ENCODE peak calls at places on chromosomes 11 and 22, in seven cellular contexts. Y is H9, K is mesendoderm, A is H1, R is trophoblast cell, D is IMR-90, W is mesenchymal stem cell. Q is an unnamed sample.

GRCh38 chr11:58060939-58061672 is 30.4 kb downstream of the OR6Q1 start:
- DNase-seq in Y (peak), K (peak), A (no peak), R (peak), D (peak), W (no peak), Q (no peak)

GRCh38 chr11:2097356-2097997 is 41.7 kb downstream of the IGF2 start:
- DNase-seq in Y (peak), K (peak), A (peak), R (peak), D (peak), W (peak), Q (peak)

GRCh38 chr22:39820266-39820665 is 73.3 kb downstream of the ENTHD1 start:
- DNase-seq in Y (no peak), K (peak), A (no peak), R (no peak), D (peak), W (peak), Q (no peak)

GRCh38 chr11:45091563-45092392 is 54.7 kb upstream of the PRDM11 start:
- DNase-seq in Y (peak), K (peak), A (peak), R (peak), D (no peak), W (peak), Q (no peak)

GRCh38 chr22:41917906-41918791 is 3.3 kb upstream of the SHISA8 start:
- DNase-seq in Y (no peak), K (no peak), A (no peak), R (peak), D (peak), W (peak), Q (no peak)

GRCh38 chr22:31556627-31557203 is 60.4 kb downstream of the SFI1 start:
- DNase-seq in Y (no peak), K (peak), A (no peak), R (peak), D (peak), W (peak), Q (peak)

GRCh38 chr11:75867778-75868374 is 52.9 kb downstream of the UVRAG start:
- DNase-seq in Y (no peak), K (peak), A (no peak), R (peak), D (peak), W (peak), Q (peak)

GRCh38 chr11:6655020-6655789 is 404 bp downstream of the DCHS1 start:
- DNase-seq in Y (no peak), K (no peak), A (peak), R (no peak), D (no peak), W (peak), Q (no peak)

GRCh38 chr11:13303668-13304649 is 26.4 kb downstream of the BMAL1 start:
- DNase-seq in Y (no peak), K (no peak), A (no peak), R (no peak), D (no peak), W (no peak), Q (no peak)

GRCh38 chr11:72598466-72598865 is 75.8 kb downstream of the PDE2A start:
- DNase-seq in Y (no peak), K (no peak), A (no peak), R (no peak), D (no peak), W (no peak), Q (no peak)
- H2BK5ac ChIP-seq in Y (no peak), K (no peak), A (no peak), R (no peak), D (no peak), W (no peak), Q (no peak)

GRCh38 chr11:59553323-59553722 is 42.0 kb downstream of the OR4D9 start:
- DNase-seq in Y (peak), K (no peak), A (no peak), R (no peak), D (no peak), W (no peak), Q (no peak)
- H3K4ac ChIP-seq in Y (no peak), K (no peak), A (no peak), R (no peak), D (no peak), W (no peak), Q (no peak)

DNA sequence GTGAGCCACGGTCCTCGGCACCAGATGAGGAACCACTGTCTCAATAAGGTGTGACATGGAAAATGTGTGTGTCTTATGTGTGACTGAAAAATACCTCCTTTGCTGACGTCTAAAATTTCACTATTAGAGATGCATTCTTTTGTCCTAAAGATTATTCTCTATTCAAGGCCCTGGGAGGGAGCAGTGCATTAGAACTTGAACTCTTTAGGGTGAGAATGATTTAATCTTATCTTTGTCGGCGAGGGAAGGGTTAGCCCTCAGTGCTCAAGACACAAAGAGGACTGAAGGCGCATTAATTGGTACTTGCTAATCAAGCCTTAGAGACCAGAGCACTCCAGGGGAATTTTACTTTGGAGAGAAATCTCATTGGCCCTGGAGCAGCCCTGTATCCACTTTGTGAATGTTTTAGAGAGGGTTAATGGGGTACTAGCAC is 29.8 kb upstream of the PLET1 start:
- DNase-seq in Y (no peak), K (peak), A (no peak), R (no peak), D (no peak), W (peak), Q (no peak)
- H3K9ac ChIP-seq in Y (no peak), K (peak), A (no peak), R (no peak), D (peak), W (peak), Q (peak)

DNA sequence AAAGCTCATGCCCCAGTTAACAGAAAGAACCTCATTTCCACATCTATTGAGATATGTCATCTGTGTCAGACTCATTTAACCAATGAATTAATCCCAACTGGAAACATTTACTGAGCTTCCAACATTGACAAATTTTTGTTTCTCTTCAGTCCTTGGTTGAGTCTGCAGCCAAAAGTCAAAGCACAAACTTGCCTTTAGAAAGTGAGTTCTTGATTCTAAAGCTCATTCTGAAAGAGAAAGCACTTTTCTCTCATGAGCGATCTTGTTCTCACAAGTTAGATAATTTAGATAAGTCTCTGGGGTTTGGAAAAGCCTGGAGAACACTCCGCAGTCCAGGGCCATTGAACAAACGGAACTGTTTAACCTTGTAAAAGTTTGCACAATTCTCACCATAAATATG is 239.9 kb upstream of the ARHGAP20 start:
- DNase-seq in Y (no peak), K (no peak), A (no peak), R (no peak), D (no peak), W (no peak), Q (no peak)
- H2BK5ac ChIP-seq in Y (no peak), K (no peak), A (no peak), R (no peak), D (no peak), W (no peak), Q (no peak)

DNA sequence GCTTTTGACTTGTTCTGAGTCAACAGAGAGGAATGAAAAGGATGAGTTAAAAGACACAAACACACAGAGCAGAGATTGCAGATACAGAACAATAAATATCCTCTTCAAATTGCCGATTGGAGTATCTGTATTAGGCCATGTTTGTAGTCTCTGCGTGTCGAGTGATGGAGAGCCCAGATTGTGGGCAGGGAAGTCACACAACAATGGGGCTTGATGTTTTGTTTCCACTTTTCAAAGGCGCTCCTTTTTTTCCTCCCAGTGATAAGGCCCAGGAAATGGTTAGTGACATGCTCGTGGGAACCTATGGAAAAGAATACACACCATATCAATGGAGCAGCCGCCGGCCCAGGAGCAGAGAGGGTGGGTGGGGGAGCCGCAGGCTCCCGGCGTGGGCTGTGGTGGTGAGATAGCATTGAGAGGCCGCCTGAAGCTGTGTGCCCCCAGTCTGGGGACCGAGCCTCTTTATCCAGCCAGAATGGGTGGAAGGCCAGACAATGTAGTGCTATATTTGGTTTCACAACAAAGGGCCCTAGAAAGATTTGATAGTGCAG is 555.9 kb downstream of the INSC start:
- DNase-seq in Y (no peak), K (no peak), A (no peak), R (no peak), D (peak), W (peak), Q (no peak)
- H3K4ac ChIP-seq in Y (no peak), K (no peak), A (no peak), R (no peak), D (peak), W (peak), Q (no peak)

DNA sequence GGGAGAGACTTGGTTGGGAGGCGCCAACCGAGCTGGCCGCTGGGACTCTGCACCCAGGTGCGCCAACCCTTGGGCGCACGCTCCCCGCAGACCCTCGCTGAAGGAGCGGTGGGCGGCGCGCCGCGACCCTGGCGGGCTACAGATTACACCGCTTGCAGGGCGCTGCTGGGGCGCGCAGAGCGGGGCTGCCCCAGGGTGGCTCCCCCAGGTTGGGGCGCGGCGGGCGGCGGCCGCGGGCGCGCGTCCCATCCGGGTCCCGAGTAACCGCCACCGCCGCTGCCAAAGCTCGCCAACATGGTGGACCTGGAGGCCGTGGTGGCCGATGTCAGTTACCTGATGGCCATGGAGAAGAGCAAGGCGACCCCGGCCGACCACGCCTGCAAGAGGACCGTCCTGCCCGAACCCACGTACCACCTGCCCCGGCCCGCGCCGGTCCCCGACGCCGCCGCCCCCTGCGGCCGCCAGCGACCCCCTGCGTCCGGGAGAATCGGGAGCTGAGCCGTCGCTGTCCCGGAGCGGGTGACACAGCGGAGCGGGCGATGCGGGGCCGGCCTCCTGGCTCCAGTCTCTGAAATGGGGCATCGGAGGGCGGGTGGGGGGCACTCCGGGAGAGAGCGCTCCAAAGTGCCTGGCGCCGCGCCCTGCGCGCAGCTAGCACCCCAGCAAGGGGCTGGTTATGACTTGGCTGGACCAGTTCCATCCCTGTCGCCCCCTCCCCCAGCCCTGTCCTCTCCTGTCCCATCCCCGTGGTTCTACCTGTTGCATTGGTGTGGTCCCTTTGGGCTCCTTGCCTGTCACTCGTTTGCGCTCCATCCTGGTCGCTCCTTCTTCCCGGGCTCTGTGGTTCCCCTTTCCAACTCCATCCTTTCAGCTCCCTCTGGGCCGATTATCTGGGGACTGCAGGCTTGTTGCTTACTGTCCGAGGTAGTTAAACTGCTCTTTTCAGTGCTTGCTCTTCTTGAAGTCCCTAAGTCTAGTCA is 143.3 kb upstream of the GRK3 start:
- DNase-seq in Y (peak), K (peak), A (peak), R (no peak), D (no peak), W (no peak), Q (no peak)
- H3K9ac ChIP-seq in Y (no peak), K (peak), A (no peak), R (no peak), D (no peak), W (no peak), Q (peak)

GRCh38 chr11:19577391-19577831 is 135.2 kb upstream of the NAV2 start:
- DNase-seq in Y (no peak), K (peak), A (no peak), R (no peak), D (no peak), W (peak), Q (no peak)
- H2BK5ac ChIP-seq in Y (no peak), K (peak), A (no peak), R (no peak), D (no peak), W (no peak), Q (no peak)

GRCh38 chr11:35725880-35726279 is 63.3 kb downstream of the TRIM44 start:
- DNase-seq in Y (no peak), K (no peak), A (no peak), R (no peak), D (peak), W (peak), Q (no peak)

GRCh38 chr11:35721576-35722341 is 59.2 kb downstream of the TRIM44 start:
- DNase-seq in Y (no peak), K (no peak), A (no peak), R (peak), D (peak), W (no peak), Q (no peak)

GRCh38 chr11:35727140-35727539 is 64.6 kb downstream of the TRIM44 start:
- DNase-seq in Y (no peak), K (no peak), A (no peak), R (no peak), D (no peak), W (no peak), Q (no peak)

GRCh38 chr11:35722641-35723040 is 60.1 kb downstream of the TRIM44 start:
- DNase-seq in Y (no peak), K (peak), A (no peak), R (peak), D (no peak), W (no peak), Q (no peak)

DNA sequence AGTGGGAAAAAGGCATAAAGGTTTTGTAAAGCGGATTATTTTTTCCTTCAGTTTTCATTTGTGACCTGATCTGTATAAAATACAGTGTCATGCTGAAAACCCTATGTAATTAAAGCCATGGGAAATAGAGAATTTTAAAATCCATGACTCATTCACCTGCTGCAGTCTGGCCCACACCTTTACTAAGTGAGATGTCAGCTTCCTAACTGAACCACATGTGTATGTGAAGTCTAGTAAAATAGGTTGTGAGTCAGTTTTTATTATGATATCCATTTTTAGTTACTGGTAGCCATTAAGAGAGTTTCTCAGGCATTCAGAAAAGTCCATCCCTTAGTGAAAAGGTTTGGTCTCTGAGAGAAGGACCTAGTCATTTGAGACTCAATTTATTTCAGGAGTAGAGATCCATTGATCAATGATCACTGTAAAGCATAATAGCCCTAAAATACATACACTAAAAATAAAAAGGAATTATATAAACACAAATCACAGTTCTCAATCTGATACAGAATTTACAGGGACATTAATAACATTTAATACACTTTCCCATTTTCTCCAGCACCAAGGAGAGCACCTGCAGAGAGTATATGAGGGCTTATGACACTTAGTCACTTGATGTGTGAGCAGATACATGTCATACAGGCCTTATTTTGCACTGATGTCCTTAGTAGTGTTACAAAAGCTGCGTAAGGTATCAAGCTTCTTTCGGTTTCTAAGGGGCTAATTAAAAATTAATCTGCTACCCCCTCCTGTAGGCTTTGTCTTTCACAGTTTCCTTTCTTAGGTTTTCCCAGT is 61.1 kb downstream of the TRIM44 start:
- DNase-seq in Y (no peak), K (no peak), A (no peak), R (no peak), D (peak), W (peak), Q (no peak)
- H3K4ac ChIP-seq in Y (no peak), K (no peak), A (no peak), R (no peak), D (no peak), W (no peak), Q (no peak)